ENCODE peak calls at places on chromosomes 12 and 14, in seven cellular contexts. J is H4; O is activated B cell treated with CpG ODN at 0.5 μM for 24 hours; H is WTC11; U is left cardiac atrium; Z is naive thymus-derived CD8-positive, alpha-beta T cell; M is activated T-cell treated with anti-CD3 and anti-CD28 coated beads for 1 hour. E is an unnamed sample.
A peak's percentile ranks its signal among the peaks of the same experiment; 100 is the strongest.

GRCh38 chr12:11959117-11959823 is 111.5 kb upstream of the BCL2L14 start:
- DNase-seq in O (no peak), H (no peak), Z (no peak), J (peak; percentile 71), U (no peak), M (no peak), E (no peak)

GRCh38 chr12:120194534-120195395 is at the start of gene GCN1:
- DNase-seq in U (peak; percentile 88), O (peak; percentile 97), Z (peak; percentile 78), M (peak; percentile 84), H (peak; percentile 74), J (peak; percentile 64), E (peak; percentile 60)

GRCh38 chr14:65604535-65604934 is 192.0 kb downstream of the FUT8 start:
- DNase-seq in J (no peak), O (no peak), M (no peak), H (no peak), Z (no peak), U (no peak), E (no peak)

GRCh38 chr14:67583711-67584644 is 16.1 kb downstream of the PIGH start:
- DNase-seq in O (no peak), U (no peak), M (no peak), H (peak; percentile 29), J (peak; percentile 39), Z (no peak), E (peak; percentile 30)

GRCh38 chr12:89529738-89530137 is 3.9 kb upstream of the POC1B start:
- DNase-seq in J (peak; percentile 30), U (no peak), O (no peak), Z (no peak), M (no peak), H (no peak), E (no peak)

GRCh38 chr12:33988888-33989287 is 33.4 kb upstream of the ALG10 start:
- DNase-seq in J (no peak), H (no peak), Z (no peak), O (no peak), M (no peak), U (no peak), E (no peak)

GRCh38 chr12:75116611-75117010 is 93.0 kb downstream of the KCNC2 start:
- DNase-seq in Z (no peak), H (no peak), O (no peak), M (no peak), U (no peak), J (no peak), E (no peak)

GRCh38 chr12:101935769-101936741 is 58.7 kb downstream of the DRAM1 start:
- DNase-seq in M (no peak), H (no peak), O (no peak), J (peak; percentile 80), Z (no peak), U (peak; percentile 71), E (peak; percentile 81)

GRCh38 chr14:85731198-85731597 is 201.3 kb downstream of the FLRT2 start:
- DNase-seq in Z (no peak), H (no peak), U (peak; percentile 19), J (peak; percentile 27), O (no peak), M (no peak), E (no peak)

GRCh38 chr12:2743478-2743877 is 51.3 kb upstream of the FKBP4 start:
- DNase-seq in H (no peak), J (no peak), U (no peak), O (no peak), Z (no peak), M (no peak), E (no peak)

GRCh38 chr14:74546416-74546815 is 52.9 kb downstream of the ISCA2 start:
- DNase-seq in U (peak; percentile 14), H (no peak), J (no peak), Z (no peak), O (no peak), M (no peak), E (no peak)

GRCh38 chr12:122096591-122097149 is 18.1 kb downstream of the MLXIP start:
- DNase-seq in U (no peak), J (no peak), O (no peak), M (no peak), Z (no peak), H (no peak), E (no peak)

GRCh38 chr12:117025481-117026151 is 73.6 kb downstream of the TESC start:
- DNase-seq in H (peak; percentile 84), M (peak; percentile 30), O (peak; percentile 29), U (peak; percentile 72), Z (no peak), J (peak; percentile 55), E (peak; percentile 52)

GRCh38 chr14:59918824-59919581 is 941 bp upstream of the LRRC9 start:
- DNase-seq in Z (no peak), M (no peak), U (no peak), O (no peak), J (peak; percentile 44), H (no peak), E (no peak)

GRCh38 chr14:62087191-62087590 is 325.0 kb downstream of the SNAPC1 start:
- DNase-seq in H (no peak), Z (no peak), O (no peak), U (no peak), J (no peak), M (no peak), E (no peak)

GRCh38 chr12:83084516-83085234 is 398.0 kb downstream of the TMTC2 start:
- DNase-seq in Z (no peak), M (no peak), J (no peak), H (no peak), O (no peak), U (no peak), E (no peak)

GRCh38 chr14:61525293-61526011 is 169.9 kb upstream of the HIF1A start:
- DNase-seq in M (peak; percentile 25), O (no peak), Z (no peak), U (peak; percentile 65), H (no peak), J (peak; percentile 65), E (no peak)

GRCh38 chr12:69027411-69027811 is 94.4 kb upstream of the CPM start:
- DNase-seq in H (no peak), U (no peak), O (no peak), Z (no peak), M (no peak), J (no peak), E (no peak)

GRCh38 chr12:56593909-56594621 is 36.1 kb downstream of the BAZ2A start:
- DNase-seq in Z (peak; percentile 43), H (peak; percentile 83), M (peak; percentile 51), U (peak; percentile 49), O (peak; percentile 33), J (peak; percentile 46), E (peak; percentile 83)

GRCh38 chr14:29868000-29868399 is 59.6 kb downstream of the PRKD1 start:
- DNase-seq in O (no peak), M (no peak), J (no peak), Z (no peak), U (no peak), H (no peak), E (no peak)

GRCh38 chr12:47975036-47975620 is 11.7 kb downstream of the TMEM106C start:
- DNase-seq in H (no peak), M (no peak), O (no peak), U (no peak), J (no peak), Z (no peak), E (no peak)

GRCh38 chr12:43964966-43965365 is 129.1 kb downstream of the TMEM117 start:
- DNase-seq in Z (no peak), U (no peak), M (no peak), H (no peak), J (peak; percentile 31), O (no peak), E (peak; percentile 53)

GRCh38 chr12:99658950-99659349 is 11.4 kb downstream of the GARIN6 start:
- DNase-seq in J (no peak), M (no peak), H (no peak), U (no peak), O (no peak), Z (no peak), E (peak; percentile 7)

GRCh38 chr14:35196571-35196970 is 74.2 kb downstream of the PRORP start:
- DNase-seq in Z (no peak), H (no peak), U (no peak), M (no peak), O (no peak), J (no peak), E (peak; percentile 66)

GRCh38 chr12:108390495-108391203 is 51.5 kb upstream of the CMKLR1 start:
- DNase-seq in H (no peak), O (no peak), U (no peak), Z (no peak), M (no peak), J (no peak), E (no peak)

GRCh38 chr12:48995061-48995879 is 3.9 kb downstream of the DDN start:
- DNase-seq in U (peak; percentile 89), O (no peak), J (peak; percentile 62), M (no peak), Z (no peak), H (peak; percentile 93), E (peak; percentile 56)

E was measured in foreskin melanocyte.